ENCODE peak calls at places on chromosomes 11 and 22, in seven cellular contexts. J, K, N, W, X, A and E are unnamed samples. For H3K27me3, the result is how much of the 10 kb centered on the place peaks cover.

GRCh38 chr11:117786099-117786870 is 10.7 kb downstream of the DSCAML1 start:
- DNase-seq in A (no peak), X (no peak), K (no peak), W (no peak), J (no peak), N (no peak), E (peak)

GRCh38 chr11:73009972-73010371 is 132.1 kb downstream of the FCHSD2 start:
- DNase-seq in J (no peak), X (no peak), A (no peak), N (no peak), W (no peak), K (no peak), E (no peak)

GRCh38 chr11:116148056-116148455 is 624.7 kb downstream of the BUD13 start:
- DNase-seq in X (no peak), J (no peak), W (no peak), N (no peak), A (no peak), K (no peak), E (no peak)

GRCh38 chr11:104291646-104292045 is 127.7 kb upstream of the PDGFD start:
- DNase-seq in K (no peak), X (no peak), W (no peak), N (no peak), A (no peak), J (no peak), E (no peak)

GRCh38 chr11:102546923-102547471 is 16.4 kb upstream of the MMP7 start:
- DNase-seq in X (no peak), K (no peak), N (peak), J (no peak), W (peak), A (no peak), E (no peak)

GRCh38 chr11:110377451-110377850 is 52.3 kb upstream of the FDX1 start:
- DNase-seq in K (no peak), A (no peak), W (no peak), N (no peak), X (no peak), J (no peak), E (no peak)

GRCh38 chr22:42745118-42745517 is 24.4 kb upstream of the A4GALT start:
- DNase-seq in K (no peak), J (no peak), A (no peak), X (no peak), W (no peak), N (no peak), E (peak)

GRCh38 chr11:132653237-132653636 is 879.1 kb downstream of the OPCML start:
- DNase-seq in K (no peak), A (no peak), J (no peak), X (no peak), N (no peak), W (no peak), E (no peak)

GRCh38 chr22:24028533-24028932 is 17.4 kb downstream of the CABIN1 start:
- DNase-seq in X (no peak), A (no peak), N (no peak), J (no peak), K (no peak), W (no peak), E (no peak)

GRCh38 chr11:71156301-71156700 is 96.1 kb downstream of the SHANK2 start:
- DNase-seq in J (no peak), W (no peak), X (no peak), K (no peak), N (no peak), A (no peak), E (no peak)

GRCh38 chr11:112364962-112365481 is 104.4 kb upstream of the PLET1 start:
- DNase-seq in A (no peak), W (no peak), N (no peak), J (no peak), X (peak), K (no peak), E (peak)

GRCh38 chr11:29161216-29161615 is 855.6 kb downstream of the KCNA4 start:
- DNase-seq in J (no peak), K (no peak), N (no peak), X (no peak), A (no peak), W (no peak), E (peak)

GRCh38 chr22:48939441-48940265 is 888.0 kb downstream of the BRD1 start:
- DNase-seq in K (no peak), J (no peak), X (peak), W (no peak), A (no peak), N (no peak), E (no peak)

GRCh38 chr11:115324569-115325432 is 179.4 kb downstream of the CADM1 start:
- DNase-seq in N (peak), A (peak), K (peak), J (no peak), X (no peak), W (peak), E (no peak)

GRCh38 chr11:36243641-36244040 is 45.6 kb downstream of the COMMD9 start:
- DNase-seq in N (no peak), J (no peak), X (no peak), K (no peak), W (no peak), A (no peak), E (no peak)

GRCh38 chr11:28938091-28938490 is 829.9 kb downstream of the METTL15 start:
- DNase-seq in N (no peak), A (no peak), X (no peak), J (no peak), W (no peak), K (no peak), E (no peak)

GRCh38 chr11:7175007-7175406 is 76.7 kb upstream of the SYT9 start:
- DNase-seq in A (no peak), K (no peak), N (no peak), W (no peak), J (no peak), X (no peak), E (no peak)

GRCh38 chr11:62491571-62492329 is 54.9 kb downstream of the AHNAK start:
- DNase-seq in A (peak), J (no peak), N (no peak), K (no peak), W (no peak), X (no peak), E (no peak)

GRCh38 chr11:113859665-113860064 is 15.7 kb downstream of the USP28 start:
- DNase-seq in A (no peak), X (no peak), W (no peak), N (no peak), J (no peak), K (no peak), E (no peak)

GRCh38 chr11:24872912-24873311 is 376.1 kb downstream of the LUZP2 start:
- DNase-seq in X (no peak), W (no peak), K (no peak), N (no peak), A (no peak), J (no peak), E (no peak)

GRCh38 chr11:110939471-110939870 is 227.2 kb upstream of the ARHGAP20 start:
- DNase-seq in J (no peak), W (no peak), K (no peak), N (no peak), A (no peak), X (no peak), E (no peak)

DNA sequence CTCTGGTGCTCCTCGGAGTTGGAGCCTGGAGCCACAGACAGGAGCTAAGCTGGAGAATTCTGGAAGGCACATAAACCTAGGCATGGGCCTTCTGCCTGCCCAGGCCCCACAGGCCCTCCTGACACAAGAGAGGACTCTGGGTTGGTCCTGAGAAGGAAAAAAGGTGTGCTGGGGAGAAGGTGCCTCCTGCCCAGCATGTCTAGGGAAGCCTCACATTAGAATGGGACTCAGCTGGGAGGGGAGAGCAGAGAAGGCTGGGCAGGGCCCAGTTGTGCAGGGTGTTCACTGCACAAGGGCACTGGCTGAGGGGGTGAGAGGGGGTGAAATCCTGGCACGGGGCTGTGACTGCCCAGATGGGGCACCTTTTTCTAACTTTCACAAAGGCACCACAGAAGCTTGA is 39.4 kb upstream of the WNT11 start:
- DNase-seq in W (no peak), X (no peak), N (no peak), K (no peak), A (no peak), J (no peak), E (no peak)
- H3K27me3 ChIP-seq in W (under half), X (under half), N (under half), K (under half), A (under half), J (under half), E (under half)

DNA sequence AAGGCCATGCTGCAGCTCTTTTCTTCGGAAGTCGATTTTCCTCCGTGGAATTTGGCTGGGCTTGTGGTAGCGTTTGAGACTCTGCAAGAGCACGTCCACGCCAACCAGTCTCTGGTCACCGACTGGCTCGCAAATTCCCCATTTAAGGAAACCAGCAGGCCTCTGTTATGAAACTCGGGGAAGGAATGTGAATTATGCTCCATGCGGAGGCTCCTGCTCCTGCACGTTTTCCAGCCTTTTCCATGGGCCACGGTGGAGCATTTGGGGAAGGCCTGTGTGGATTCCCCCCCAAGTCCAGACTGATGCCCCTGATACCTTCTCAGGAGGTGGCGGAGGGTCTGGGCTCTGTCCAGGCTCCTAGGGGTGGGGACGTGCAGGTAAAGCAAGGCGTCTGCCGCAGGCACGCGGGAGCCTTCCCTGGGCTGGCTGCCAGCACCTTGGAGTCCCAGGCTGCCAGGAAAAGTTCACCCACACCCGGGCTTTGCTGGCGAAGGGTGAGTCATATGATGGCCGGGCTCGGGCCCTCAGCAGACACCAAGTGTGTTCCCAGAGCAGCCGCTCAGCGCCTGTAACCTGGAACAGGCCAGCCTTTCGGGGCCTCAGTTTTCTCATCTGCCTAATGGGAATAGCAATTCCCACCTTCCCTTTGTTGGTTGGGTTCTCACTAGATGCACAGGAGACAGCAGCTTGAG is 41.9 kb downstream of the LRP5 start:
- DNase-seq in A (no peak), X (peak), N (no peak), J (no peak), W (no peak), K (peak), E (peak)
- H3K4me3 ChIP-seq in A (no peak), X (no peak), N (no peak), J (no peak), W (no peak), K (no peak), E (no peak)

GRCh38 chr22:45072322-45072903 is 62.6 kb upstream of the PHF21B start:
- DNase-seq in X (no peak), J (no peak), A (peak), K (peak), W (no peak), N (no peak), E (peak)
- H3K27me3 ChIP-seq in X (half or more), J (under half), A (under half), K (under half), W (under half), N (under half), E (under half)

GRCh38 chr22:46432164-46433068 is 96.9 kb downstream of the TRMU start:
- DNase-seq in J (peak), K (no peak), A (no peak), W (peak), X (no peak), N (peak), E (no peak)
- H3K4me3 ChIP-seq in J (peak), K (no peak), A (no peak), W (no peak), X (no peak), N (peak), E (peak)